ENCODE peak calls at places on chromosomes 16 and 17, in four cellular contexts. A, R, E and C are unnamed samples.

GRCh38 chr17:49759203-49759602 is 4.7 kb downstream of the FAM117A start:
- DNase-seq in A (no peak), E (no peak), R (no peak), C (no peak)

GRCh38 chr16:80285089-80285488 is 255.7 kb upstream of the DYNLRB2 start:
- DNase-seq in R (no peak), E (no peak), A (peak; percentile 89), C (no peak)

GRCh38 chr16:11478431-11479119 is 108.1 kb downstream of the LITAF start:
- DNase-seq in A (no peak), R (no peak), E (no peak), C (no peak)

GRCh38 chr16:31508706-31509523 is 724 bp upstream of the RUSF1 start:
- DNase-seq in R (no peak), E (no peak), A (peak; percentile 56), C (no peak)

GRCh38 chr16:69613283-69614154 is 47.8 kb downstream of the NFAT5 start:
- DNase-seq in E (no peak), A (peak; percentile 56), R (no peak), C (no peak)

GRCh38 chr17:46139365-46140210 is 53.6 kb downstream of the KANSL1 start:
- DNase-seq in A (no peak), E (no peak), R (no peak), C (no peak)

GRCh38 chr16:78102865-78103264 is 3.4 kb downstream of the WWOX start:
- DNase-seq in A (no peak), R (no peak), E (no peak), C (no peak)

GRCh38 chr17:50934672-50935200 is 68.6 kb upstream of the TOB1 start:
- DNase-seq in E (no peak), R (no peak), A (no peak), C (no peak)

GRCh38 chr17:75242461-75243042 is 18.9 kb downstream of the GGA3 start:
- DNase-seq in R (no peak), A (no peak), E (no peak), C (no peak)

GRCh38 chr16:88781140-88782077 is 3.6 kb downstream of the PIEZO1 start:
- DNase-seq in A (no peak), E (no peak), R (no peak), C (no peak)

GRCh38 chr16:48430890-48431289 is 45.7 kb upstream of the SIAH1 start:
- DNase-seq in A (no peak), R (no peak), E (no peak), C (no peak)

GRCh38 chr16:89873109-89873821 is at the start of gene TCF25:
- DNase-seq in A (peak; percentile 79), R (peak; percentile 70), E (peak; percentile 88), C (peak; percentile 94)

GRCh38 chr16:50547340-50547865 is 793 bp upstream of the NKD1 start:
- DNase-seq in E (peak; percentile 61), R (no peak), A (no peak), C (peak; percentile 89)

GRCh38 chr16:50550035-50550434 is 1.8 kb downstream of the NKD1 start:
- DNase-seq in R (no peak), A (no peak), E (no peak), C (no peak)

GRCh38 chr16:50549561-50549915 is 1.3 kb downstream of the NKD1 start:
- DNase-seq in E (no peak), R (no peak), A (no peak), C (no peak)

GRCh38 chr16:50548659-50549560 is 714 bp downstream of the NKD1 start:
- DNase-seq in R (no peak), E (no peak), A (no peak), C (no peak)

DNA sequence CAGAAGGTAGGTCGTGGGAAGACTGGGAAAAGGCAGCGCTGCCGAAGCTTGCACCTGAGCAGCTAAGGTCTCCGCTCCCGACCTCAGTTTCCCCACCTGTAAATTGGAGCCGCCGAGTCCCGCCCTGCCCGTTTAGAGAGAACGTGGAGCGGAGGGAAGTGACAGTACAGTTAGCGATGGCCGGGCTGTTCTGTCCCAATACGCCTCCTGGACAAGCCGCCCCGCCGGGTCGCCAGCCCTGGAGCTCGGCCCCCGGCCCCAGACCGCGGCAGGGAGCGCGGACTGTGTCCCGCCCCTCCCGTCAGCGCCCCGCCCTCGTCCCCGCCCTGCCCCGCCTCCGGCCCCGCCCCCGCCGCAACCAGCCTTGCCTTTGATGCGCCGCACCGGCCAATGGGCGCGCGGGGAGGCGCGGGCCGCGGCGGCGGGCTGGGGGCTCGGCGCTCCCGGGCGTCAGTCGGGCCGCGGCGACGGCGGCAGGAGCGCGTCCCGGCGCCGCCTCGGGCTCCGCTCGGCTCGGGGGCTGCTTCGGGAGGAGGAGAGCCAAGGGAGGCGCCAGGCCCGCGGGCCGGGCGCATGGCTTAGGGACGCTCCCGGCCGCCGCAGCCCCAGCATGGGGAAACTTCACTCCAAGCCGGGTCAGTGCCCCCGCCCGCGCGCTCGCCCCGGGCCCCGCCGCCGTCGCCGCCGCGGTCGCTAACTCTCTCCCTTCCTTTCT is at the start of gene NKD1:
- DNase-seq in R (no peak), A (peak; percentile 9), E (peak; percentile 80), C (peak; percentile 87)
- H3K56ac ChIP-seq in R (no peak within 1 kb of the TSS), A (no peak within 1 kb of the TSS), E (no peak within 1 kb of the TSS), C (peak within 1 kb of the TSS; percentile 91)

GRCh38 chr17:79370126-79370525 is 240.7 kb downstream of the RBFOX3 start:
- DNase-seq in R (no peak), E (no peak), A (no peak), C (no peak)

GRCh38 chr17:79370594-79370993 is 240.3 kb downstream of the RBFOX3 start:
- DNase-seq in A (no peak), E (no peak), R (no peak), C (no peak)

GRCh38 chr17:79374087-79374486 is 236.8 kb downstream of the RBFOX3 start:
- DNase-seq in E (no peak), A (no peak), R (no peak), C (no peak)

GRCh38 chr17:79372470-79373238 is 238.2 kb downstream of the RBFOX3 start:
- DNase-seq in A (no peak), E (no peak), R (no peak), C (no peak)

DNA sequence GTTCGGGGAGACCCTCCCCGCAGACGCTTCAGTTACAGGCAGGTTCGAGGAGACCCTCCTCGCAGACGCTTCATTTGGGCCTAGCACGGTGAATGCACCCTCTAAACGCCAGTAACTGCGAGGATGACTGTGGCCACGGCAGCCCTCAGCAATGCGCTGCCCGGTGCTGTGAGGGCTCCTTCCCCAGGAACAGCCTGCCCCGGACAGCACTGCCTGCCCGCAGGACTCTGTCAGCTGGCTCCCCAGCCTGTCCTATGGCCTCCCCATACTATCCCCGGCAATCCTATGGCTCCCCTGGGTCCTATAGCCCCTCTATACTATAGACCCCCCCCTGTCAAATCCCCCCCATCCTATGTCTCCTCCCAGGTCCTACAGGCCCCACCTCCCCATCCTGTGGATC is 238.9 kb downstream of the RBFOX3 start:
- DNase-seq in E (no peak), A (no peak), R (no peak), C (no peak)
- H2BK5ac ChIP-seq in E (no peak overlapping the region), A (no peak overlapping the region), R (no peak overlapping the region), C (no peak overlapping the region)

DNA sequence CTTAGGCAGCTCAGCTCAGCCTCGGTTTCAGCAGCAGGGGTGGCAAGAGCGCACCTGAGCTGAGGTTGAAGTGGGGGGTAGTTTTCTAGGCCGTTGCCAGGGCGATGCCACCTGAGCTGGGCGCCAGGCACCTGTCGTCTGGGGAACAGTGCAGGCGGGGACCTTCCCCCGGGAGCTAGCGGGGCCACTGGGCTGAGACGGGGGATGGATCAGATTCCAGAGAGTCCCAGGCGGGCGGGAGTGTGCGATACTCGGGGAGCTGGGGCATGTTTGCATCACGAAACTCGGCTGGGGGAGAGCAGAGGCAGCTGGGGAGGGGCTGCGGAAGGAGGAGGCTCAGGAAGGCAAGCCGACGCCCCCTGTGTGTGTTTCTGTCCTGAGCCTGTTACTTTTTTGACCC is 477 bp upstream of the CLDN9 start:
- DNase-seq in A (no peak), E (no peak), R (no peak), C (peak; percentile 37)
- H3K23ac ChIP-seq in A (no peak overlapping the region), E (no peak overlapping the region), R (no peak overlapping the region), C (no peak overlapping the region)

DNA sequence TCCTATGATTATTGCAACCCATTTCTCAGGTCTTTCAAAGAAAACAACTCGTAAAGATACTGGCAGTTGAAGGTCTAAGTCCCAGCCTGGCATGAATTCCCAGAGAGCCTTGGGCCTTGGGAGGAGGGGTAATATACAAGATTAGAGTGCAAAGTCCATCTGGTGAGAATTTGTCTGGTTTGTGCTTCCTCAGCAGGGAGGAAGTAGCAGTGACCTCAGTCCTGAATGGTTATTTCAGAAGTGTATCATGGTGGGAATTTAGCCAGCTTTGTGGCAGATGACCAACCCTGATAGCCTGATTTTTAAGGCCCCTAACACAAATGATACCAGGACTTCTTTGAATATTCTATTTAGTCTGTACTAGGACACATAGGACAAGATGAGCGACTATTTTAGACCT is 151.2 kb upstream of the TBX2 start:
- DNase-seq in R (no peak), E (no peak), A (peak; percentile 55), C (no peak)
- H3K56ac ChIP-seq in R (no peak overlapping the region), E (no peak overlapping the region), A (no peak overlapping the region), C (no peak overlapping the region)

DNA sequence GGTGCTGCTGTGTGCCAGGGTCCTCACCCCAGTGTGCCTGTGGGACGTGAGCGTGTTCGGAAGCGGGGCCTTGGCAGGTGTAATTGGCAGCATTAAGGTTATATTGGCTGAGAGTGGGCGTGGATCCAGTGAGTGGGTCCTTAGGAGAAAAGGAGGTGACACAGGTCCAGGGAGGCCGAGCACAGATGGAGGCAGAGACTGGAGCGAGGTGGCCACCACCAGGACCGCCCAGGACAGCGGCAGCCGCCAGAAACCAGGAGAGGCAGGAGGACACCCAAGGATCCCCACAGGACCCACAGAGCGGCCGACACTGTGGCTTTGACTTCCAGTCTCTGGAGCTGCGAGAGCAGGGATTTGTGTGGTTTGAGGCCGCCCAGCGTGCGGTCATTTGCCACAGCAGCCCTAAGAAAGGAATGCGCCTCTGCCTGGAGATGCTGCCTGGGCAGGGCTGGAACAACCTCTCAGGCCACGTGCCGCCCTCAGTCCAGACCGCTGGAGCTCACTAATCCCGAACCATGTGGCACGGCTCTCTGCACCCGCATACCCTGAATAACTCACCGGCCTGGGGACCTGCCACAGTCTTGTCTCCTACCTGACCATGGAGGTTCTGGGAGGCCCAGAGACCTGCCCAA is 45.3 kb downstream of the SOX8 start:
- DNase-seq in A (no peak), E (no peak), R (no peak), C (no peak)
- H2BK5ac ChIP-seq in A (no peak overlapping the region), E (no peak overlapping the region), R (no peak overlapping the region), C (no peak overlapping the region)

GRCh38 chr16:4385066-4385788 is 13.6 kb downstream of the VASN start:
- DNase-seq in R (no peak), A (no peak), E (no peak), C (no peak)
- H3K23ac ChIP-seq in R (no peak overlapping the region), A (no peak overlapping the region), E (no peak overlapping the region), C (no peak overlapping the region)

DNA sequence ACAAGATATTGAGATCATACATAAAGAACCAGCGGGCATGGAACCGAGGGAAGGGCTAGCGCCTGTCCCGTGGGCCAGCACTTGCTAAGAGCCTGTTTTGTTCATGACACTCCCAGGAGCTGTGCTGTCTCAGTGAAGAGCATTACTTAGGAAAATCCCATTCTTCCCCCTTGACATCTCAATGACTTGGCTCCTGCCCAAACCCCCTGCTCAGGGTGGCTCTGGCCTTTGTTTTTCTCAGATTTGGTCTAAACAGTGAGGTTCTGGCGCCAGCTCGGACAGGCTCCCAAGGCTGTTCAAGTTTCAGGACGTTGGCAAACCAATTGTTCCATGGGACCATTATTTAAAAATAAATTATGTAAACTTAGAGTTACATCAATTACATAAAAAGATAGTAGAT is 79.1 kb upstream of the SEC14L1 start:
- DNase-seq in E (no peak), A (no peak), R (no peak), C (no peak)
- H3K56ac ChIP-seq in E (no peak overlapping the region), A (no peak overlapping the region), R (no peak overlapping the region), C (no peak overlapping the region)

GRCh38 chr17:81955756-81956544 is 5.0 kb downstream of the NOTUM start:
- DNase-seq in A (no peak), E (no peak), R (no peak), C (no peak)
- H2BK5ac ChIP-seq in A (no peak overlapping the region), E (no peak overlapping the region), R (no peak overlapping the region), C (no peak overlapping the region)

GRCh38 chr16:19014456-19014855 is 30.7 kb downstream of the TMC7 start:
- DNase-seq in R (no peak), E (peak; percentile 37), A (no peak), C (peak; percentile 34)
- H3K23ac ChIP-seq in R (no peak overlapping the region), E (no peak overlapping the region), A (no peak overlapping the region), C (no peak overlapping the region)